ENCODE peak calls at places on chromosomes 11 and 22, in nine cellular contexts. W is activated T-cell treated with anti-CD3 and anti-CD28 coated beads, Interleukin-2, amount 50 U/mL, for 72 hours; D is activated naive CD8-positive, alpha-beta T cell treated with anti-CD3 and anti-CD28 coated beads, Interleukin-2, amount 50 U/mL, for 24 hours; N is mesenchymal stem cell; G is SW480; V is epithelial cell of esophagus; L is ELF-1; M is B cell; U is GM04503. Z is an unnamed sample.

GRCh38 chr11:106853850-106854401 is 164.3 kb downstream of the GUCY1A2 start:
- DNase-seq in W (no peak), D (no peak), N (no peak), G (no peak), V (no peak), L (no peak), M (no peak), U (no peak), Z (no peak)

GRCh38 chr11:86214710-86215109 is 29.8 kb upstream of the EED start:
- DNase-seq in W (peak; percentile 91), D (peak; percentile 85), N (no peak), G (no peak), V (peak; percentile 82), L (no peak), M (no peak), U (no peak), Z (peak; percentile 21)

GRCh38 chr11:23313001-23313400 is 452.7 kb upstream of the CCDC179 start:
- DNase-seq in W (no peak), D (no peak), N (peak; percentile 27), G (no peak), V (no peak), L (no peak), M (no peak), U (no peak), Z (no peak)

GRCh38 chr22:36293606-36294292 is 40.8 kb downstream of the APOL1 start:
- DNase-seq in W (no peak), D (no peak), N (no peak), G (no peak), V (no peak), L (no peak), M (no peak), U (no peak), Z (no peak)

GRCh38 chr22:35313311-35314121 is 13.8 kb downstream of the TOM1 start:
- DNase-seq in W (peak; percentile 63), D (no peak), N (peak; percentile 81), G (peak; percentile 6), V (peak; percentile 78), L (no peak), M (no peak), U (peak; percentile 85), Z (peak; percentile 61)

GRCh38 chr11:46307369-46307768 is 29.9 kb downstream of the CREB3L1 start:
- DNase-seq in W (no peak), D (no peak), N (no peak), G (no peak), V (no peak), L (no peak), M (no peak), U (no peak), Z (no peak)

GRCh38 chr11:58914821-58915543 is 24.3 kb upstream of the GLYATL1 start:
- DNase-seq in W (no peak), D (no peak), N (no peak), G (no peak), V (peak; percentile 50), L (no peak), M (no peak), U (no peak), Z (peak; percentile 15)

GRCh38 chr11:47716692-47717091 is 1.5 kb upstream of the AGBL2 start:
- DNase-seq in W (no peak), D (no peak), N (no peak), G (peak; percentile 16), V (peak; percentile 14), L (no peak), M (no peak), U (no peak), Z (no peak)

GRCh38 chr11:112320668-112321067 is 60.0 kb upstream of the PLET1 start:
- DNase-seq in W (no peak), D (no peak), N (peak; percentile 90), G (peak; percentile 84), V (peak; percentile 92), L (no peak), M (no peak), U (no peak), Z (peak; percentile 82)

GRCh38 chr22:25085930-25086901 is 113.4 kb upstream of the CRYBB3 start:
- DNase-seq in W (no peak), D (no peak), N (peak; percentile 38), G (no peak), V (no peak), L (no peak), M (no peak), U (no peak), Z (no peak)

GRCh38 chr11:2574553-2575535 is 125.0 kb downstream of the KCNQ1OT1 start:
- DNase-seq in W (no peak), D (no peak), N (no peak), G (peak; percentile 9), V (peak; percentile 3), L (no peak), M (no peak), U (no peak), Z (no peak)

GRCh38 chr11:79440451-79441158 is at the start of gene TENM4:
- DNase-seq in W (peak; percentile 7), D (peak; percentile 10), N (peak; percentile 82), G (no peak), V (peak; percentile 82), L (peak; percentile 70), M (peak; percentile 72), U (no peak), Z (peak; percentile 16)

GRCh38 chr11:36119300-36119699 is 169.9 kb downstream of the COMMD9 start:
- DNase-seq in W (no peak), D (no peak), N (no peak), G (no peak), V (no peak), L (no peak), M (no peak), U (no peak), Z (no peak)

GRCh38 chr11:114061053-114062049 is 1.8 kb downstream of the ZBTB16 start:
- DNase-seq in W (no peak), D (no peak), N (peak; percentile 62), G (peak; percentile 18), V (peak; percentile 11), L (peak; percentile 42), M (no peak), U (no peak), Z (no peak)

GRCh38 chr22:39656495-39657490 is 86.2 kb downstream of the CACNA1I start:
- DNase-seq in W (no peak), D (no peak), N (no peak), G (no peak), V (no peak), L (no peak), M (no peak), U (no peak), Z (no peak)

GRCh38 chr11:819943-820649 is 1.4 kb downstream of the PNPLA2 start:
- DNase-seq in W (peak; percentile 95), D (peak; percentile 93), N (peak; percentile 80), G (peak; percentile 83), V (peak; percentile 85), L (peak; percentile 59), M (peak; percentile 96), U (no peak), Z (peak; percentile 88)

GRCh38 chr11:119486691-119487259 is 63.8 kb upstream of the THY1 start:
- DNase-seq in W (no peak), D (no peak), N (no peak), G (no peak), V (no peak), L (no peak), M (no peak), U (no peak), Z (no peak)

GRCh38 chr11:5486421-5486820 is 2.1 kb upstream of the OR52D1 start:
- DNase-seq in W (peak; percentile 4), D (peak; percentile 10), N (no peak), G (no peak), V (no peak), L (no peak), M (no peak), U (no peak), Z (no peak)

GRCh38 chr11:117872962-117873827 is 3.3 kb downstream of the FXYD6 start:
- DNase-seq in W (no peak), D (no peak), N (no peak), G (no peak), V (no peak), L (no peak), M (no peak), U (no peak), Z (no peak)

GRCh38 chr22:49663311-49663711 is 164.4 kb downstream of the BRD1 start:
- DNase-seq in W (no peak), D (no peak), N (no peak), G (no peak), V (no peak), L (no peak), M (no peak), U (no peak), Z (no peak)

GRCh38 chr11:119460582-119460981 is 37.6 kb upstream of the THY1 start:
- DNase-seq in W (no peak), D (no peak), N (peak; percentile 60), G (no peak), V (no peak), L (no peak), M (no peak), U (peak; percentile 87), Z (no peak)

Z was measured in PC-3.